ENCODE peak calls at places on chromosome 3, in four cellular contexts. D is foreskin fibroblast; L is activated naive CD8-positive, alpha-beta T cell treated with anti-CD3 and anti-CD28 coated beads for 36 hours; S is ascending aorta. H is an unnamed sample.

GRCh38 chr3:197820550-197821335 is 29.7 kb downstream of the LRCH3 start:
- DNase-seq in D (no peak), L (no peak), S (no peak), H (no peak)

GRCh38 chr3:120039642-120040610 is 54.3 kb downstream of the GSK3B start:
- DNase-seq in D (no peak), L (no peak), S (no peak), H (no peak)

GRCh38 chr3:60531759-60532158 is 719.5 kb downstream of the FHIT start:
- DNase-seq in D (no peak), L (no peak), S (no peak), H (no peak)

GRCh38 chr3:57942872-57943283 is 65.3 kb upstream of the FLNB start:
- DNase-seq in D (peak), L (no peak), S (peak), H (no peak)

GRCh38 chr3:36901588-36901987 is 43.3 kb downstream of the TRANK1 start:
- DNase-seq in D (no peak), L (no peak), S (no peak), H (no peak)

GRCh38 chr3:69012111-69012835 is 1.2 kb downstream of the EOGT start:
- DNase-seq in D (peak), L (no peak), S (peak), H (no peak)

GRCh38 chr3:44969170-44969569 is 6.8 kb downstream of the ZDHHC3 start:
- DNase-seq in D (no peak), L (no peak), S (peak), H (no peak)

GRCh38 chr3:23969393-23969792 is 24.3 kb downstream of the NR1D2 start:
- DNase-seq in D (no peak), L (no peak), S (no peak), H (no peak)

GRCh38 chr3:34001022-34001421 is 202.6 kb downstream of the PDCD6IP start:
- DNase-seq in D (no peak), L (no peak), S (no peak), H (no peak)

H was measured in hypothalamus.